ENCODE peak calls at places on chromosomes 7 and 10, in four cellular contexts. One of them, this sample, is unnamed.

GRCh38 chr10:103911021-103911459 is 6.9 kb downstream of the STN1 start:
- DNase-seq in NCI-H146: no peak
- DNase-seq in RWPE1: no peak
- DNase-seq in epithelial cell of esophagus: no peak
- DNase-seq in this sample: no peak

GRCh38 chr10:80409121-80409520 is 770 bp downstream of the PRXL2A start:
- DNase-seq in NCI-H146: no peak
- DNase-seq in RWPE1: no peak
- DNase-seq in epithelial cell of esophagus: no peak
- DNase-seq in this sample: no peak

GRCh38 chr10:8379906-8380832 is 325.7 kb downstream of the GATA3 start:
- DNase-seq in NCI-H146: no peak
- DNase-seq in RWPE1: no peak
- DNase-seq in epithelial cell of esophagus: no peak
- DNase-seq in this sample: no peak

GRCh38 chr10:97321807-97322195 is 2.7 kb downstream of the FRAT1 start:
- DNase-seq in NCI-H146: no peak
- DNase-seq in RWPE1: no peak
- DNase-seq in epithelial cell of esophagus: no peak
- DNase-seq in this sample: no peak

GRCh38 chr7:117827861-117828260 is 45.4 kb downstream of the CTTNBP2 start:
- DNase-seq in NCI-H146: no peak
- DNase-seq in RWPE1: peak; percentile 11
- DNase-seq in epithelial cell of esophagus: peak; percentile 46
- DNase-seq in this sample: peak; percentile 15

GRCh38 chr7:6165521-6166325 is 106.7 kb downstream of the CYTH3 start:
- DNase-seq in NCI-H146: no peak
- DNase-seq in RWPE1: no peak
- DNase-seq in epithelial cell of esophagus: no peak
- DNase-seq in this sample: no peak

GRCh38 chr10:83489161-83489560 is 650.1 kb upstream of the GHITM start:
- DNase-seq in NCI-H146: no peak
- DNase-seq in RWPE1: no peak
- DNase-seq in epithelial cell of esophagus: no peak
- DNase-seq in this sample: no peak

GRCh38 chr10:118809372-118809695 is 54.6 kb upstream of the CACUL1 start:
- DNase-seq in NCI-H146: no peak
- DNase-seq in RWPE1: no peak
- DNase-seq in epithelial cell of esophagus: no peak
- DNase-seq in this sample: no peak

GRCh38 chr7:28418311-28418710 is 6.0 kb downstream of the CREB5 start:
- DNase-seq in NCI-H146: no peak
- DNase-seq in RWPE1: no peak
- DNase-seq in epithelial cell of esophagus: no peak
- DNase-seq in this sample: no peak

GRCh38 chr7:147513451-147513850 is 1077.1 kb upstream of the C7orf33 start:
- DNase-seq in NCI-H146: peak; percentile 14
- DNase-seq in RWPE1: no peak
- DNase-seq in epithelial cell of esophagus: no peak
- DNase-seq in this sample: no peak

GRCh38 chr10:123143162-123143824 is 4.6 kb upstream of the HMX2 start:
- DNase-seq in NCI-H146: no peak
- DNase-seq in RWPE1: no peak
- DNase-seq in epithelial cell of esophagus: no peak
- DNase-seq in this sample: no peak

GRCh38 chr10:78846770-78847169 is 222.0 kb upstream of the ZMIZ1 start:
- DNase-seq in NCI-H146: no peak
- DNase-seq in RWPE1: no peak
- DNase-seq in epithelial cell of esophagus: no peak
- DNase-seq in this sample: no peak

GRCh38 chr7:28170701-28171100 is 9.9 kb downstream of the JAZF1 start:
- DNase-seq in NCI-H146: no peak
- DNase-seq in RWPE1: no peak
- DNase-seq in epithelial cell of esophagus: no peak
- DNase-seq in this sample: no peak

GRCh38 chr7:111525100-111525499 is 37.2 kb downstream of the IMMP2L start:
- DNase-seq in NCI-H146: no peak
- DNase-seq in RWPE1: no peak
- DNase-seq in epithelial cell of esophagus: no peak
- DNase-seq in this sample: no peak

GRCh38 chr7:10706875-10707493 is 266.7 kb upstream of the PHF14 start:
- DNase-seq in NCI-H146: no peak
- DNase-seq in RWPE1: no peak
- DNase-seq in epithelial cell of esophagus: no peak
- DNase-seq in this sample: no peak

GRCh38 chr7:44150466-44150832 is 9.3 kb upstream of the MYL7 start:
- DNase-seq in NCI-H146: no peak
- DNase-seq in RWPE1: no peak
- DNase-seq in epithelial cell of esophagus: no peak
- DNase-seq in this sample: peak; percentile 74

GRCh38 chr10:114635101-114635500 is 23.0 kb downstream of the ABLIM1 start:
- DNase-seq in NCI-H146: no peak
- DNase-seq in RWPE1: no peak
- DNase-seq in epithelial cell of esophagus: no peak
- DNase-seq in this sample: peak; percentile 47

GRCh38 chr10:18984531-18984930 is 64.1 kb upstream of the MALRD1 start:
- DNase-seq in NCI-H146: no peak
- DNase-seq in RWPE1: no peak
- DNase-seq in epithelial cell of esophagus: peak; percentile 4
- DNase-seq in this sample: no peak

GRCh38 chr10:132703305-132704007 is 82.5 kb downstream of the NKX6-2 start:
- DNase-seq in NCI-H146: no peak
- DNase-seq in RWPE1: no peak
- DNase-seq in epithelial cell of esophagus: no peak
- DNase-seq in this sample: no peak

GRCh38 chr7:84722086-84722485 is 464.8 kb downstream of the SEMA3D start:
- DNase-seq in NCI-H146: no peak
- DNase-seq in RWPE1: no peak
- DNase-seq in epithelial cell of esophagus: no peak
- DNase-seq in this sample: no peak

GRCh38 chr7:100446040-100446439 is 9.7 kb upstream of the PPP1R35 start:
- DNase-seq in NCI-H146: no peak
- DNase-seq in RWPE1: no peak
- DNase-seq in epithelial cell of esophagus: peak; percentile 31
- DNase-seq in this sample: no peak

GRCh38 chr7:88927-89921 is 103.1 kb upstream of the FAM20C start:
- DNase-seq in NCI-H146: no peak
- DNase-seq in RWPE1: peak; percentile 86
- DNase-seq in epithelial cell of esophagus: peak; percentile 69
- DNase-seq in this sample: peak; percentile 88

GRCh38 chr10:71233491-71233892 is 21.1 kb downstream of the UNC5B start:
- DNase-seq in NCI-H146: no peak
- DNase-seq in RWPE1: no peak
- DNase-seq in epithelial cell of esophagus: no peak
- DNase-seq in this sample: no peak

This sample was measured in PC-9.